ENCODE peak calls at places on chromosomes 16 and 17, in seven cellular contexts. D is neuronal stem cell; N is HS-5; T is GF-D8; J is CD8-positive, alpha-beta memory T cell; S is endodermal cell; O is T-helper 2 cell. G is an unnamed sample.

GRCh38 chr17:72632026-72632684 is 460.3 kb downstream of the SLC39A11 start:
- DNase-seq in S (no peak), D (no peak), T (no peak), O (no peak), N (no peak), J (no peak), G (peak; percentile 47)

GRCh38 chr16:62036807-62037135 is 533 bp upstream of the CDH8 start:
- DNase-seq in S (peak; percentile 82), D (peak; percentile 40), N (no peak), J (no peak), T (no peak), O (no peak), G (no peak)

GRCh38 chr17:42270175-42270545 is 6.0 kb downstream of the STAT5B start:
- DNase-seq in N (no peak), S (no peak), D (no peak), T (no peak), O (no peak), J (no peak), G (no peak)

GRCh38 chr17:27322690-27323508 is 29.0 kb downstream of the WSB1 start:
- DNase-seq in O (no peak), D (no peak), J (no peak), S (peak; percentile 38), N (no peak), T (no peak), G (no peak)

GRCh38 chr16:89545044-89545830 is 15.2 kb upstream of the RPL13 start:
- DNase-seq in T (no peak), S (no peak), O (no peak), J (no peak), N (no peak), D (no peak), G (peak; percentile 36)

GRCh38 chr17:66834919-66835454 is at the start of gene CACNG5:
- DNase-seq in T (no peak), J (no peak), O (no peak), D (no peak), S (peak; percentile 93), N (no peak), G (peak; percentile 90)

GRCh38 chr17:65459667-65460415 is 101.6 kb downstream of the AXIN2 start:
- DNase-seq in S (no peak), J (no peak), T (no peak), O (no peak), N (no peak), D (no peak), G (peak; percentile 75)

GRCh38 chr17:7307686-7308624 is 527 bp downstream of the EIF5A start:
- DNase-seq in N (no peak), S (peak; percentile 78), J (no peak), T (no peak), D (no peak), O (peak; percentile 29), G (peak; percentile 53)

GRCh38 chr17:34645636-34646035 is 66.3 kb downstream of the TMEM132E start:
- DNase-seq in N (no peak), O (no peak), D (no peak), J (no peak), S (no peak), T (no peak), G (peak; percentile 82)

GRCh38 chr17:37678036-37678435 is 34.8 kb upstream of the DDX52 start:
- DNase-seq in D (no peak), J (no peak), T (no peak), O (no peak), S (no peak), N (no peak), G (no peak)